ENCODE peak calls at places on chromosomes 4 and X, in five cellular contexts. T is ecto neural progenitor cell; F is NCI-H748 treated with DMSO at 0.1 percent for 48 hours; G is BJ; E is activated T-cell treated with anti-CD3 and anti-CD28 coated beads, Interleukin-2, amount 50 U/mL, for 72 hours. C is an unnamed sample.

GRCh38 chr4:6395466-6396228 is 76.8 kb downstream of the PPP2R2C start:
- DNase-seq in T (no peak), F (no peak), G (no peak), E (no peak), C (no peak)

GRCh38 chr4:912548-913279 is 19.4 kb downstream of the GAK start:
- DNase-seq in T (no peak), F (no peak), G (no peak), E (no peak), C (no peak)

GRCh38 chrX:107154787-107155620 is 36.4 kb upstream of the RBM41 start:
- DNase-seq in T (no peak), F (no peak), G (no peak), E (peak), C (no peak)

GRCh38 chr4:157521916-157522315 is 301.4 kb downstream of the GRIA2 start:
- DNase-seq in T (no peak), F (no peak), G (no peak), E (no peak), C (no peak)

GRCh38 chrX:41095962-41096955 is 11.0 kb downstream of the USP9X start:
- DNase-seq in T (no peak), F (no peak), G (no peak), E (no peak), C (no peak)

GRCh38 chrX:17413228-17413627 is 38.2 kb downstream of the NHS start:
- DNase-seq in T (no peak), F (no peak), G (peak), E (no peak), C (no peak)

GRCh38 chr4:118751634-118752293 is 66.6 kb downstream of the METTL14 start:
- DNase-seq in T (no peak), F (no peak), G (peak), E (no peak), C (no peak)

GRCh38 chrX:7088968-7089615 is 58.4 kb upstream of the STS start:
- DNase-seq in T (no peak), F (no peak), G (no peak), E (peak), C (no peak)

GRCh38 chr4:180665994-180666818 is 1577.0 kb upstream of the TENM3 start:
- DNase-seq in T (no peak), F (peak), G (no peak), E (peak), C (no peak)

GRCh38 chrX:2334237-2334636 is 166.5 kb downstream of the DHRSX start:
- DNase-seq in T (no peak), F (no peak), G (no peak), E (no peak), C (no peak)

GRCh38 chr4:166169111-166169510 is 296.1 kb downstream of the TLL1 start:
- DNase-seq in T (no peak), F (peak), G (no peak), E (no peak), C (no peak)

GRCh38 chr4:153724606-153725005 is 35.2 kb downstream of the RNF175 start:
- DNase-seq in T (no peak), F (no peak), G (no peak), E (no peak), C (no peak)

GRCh38 chr4:80208606-80209005 is 11.3 kb downstream of the PRDM8 start:
- DNase-seq in T (no peak), F (no peak), G (no peak), E (no peak), C (no peak)

GRCh38 chrX:51837926-51838325 is 55.5 kb upstream of the MAGED1 start:
- DNase-seq in T (no peak), F (peak), G (peak), E (no peak), C (no peak)

GRCh38 chrX:19705196-19705769 is 182.1 kb downstream of the SH3KBP1 start:
- DNase-seq in T (no peak), F (no peak), G (peak), E (no peak), C (no peak)

GRCh38 chrX:21509912-21510311 is 135.7 kb downstream of the CNKSR2 start:
- DNase-seq in T (no peak), F (no peak), G (peak), E (no peak), C (no peak)

GRCh38 chr4:101334963-101335572 is 12.3 kb downstream of the PPP3CA start:
- DNase-seq in T (no peak), F (peak), G (no peak), E (no peak), C (no peak)

GRCh38 chr4:165982934-165983333 is 109.9 kb downstream of the TLL1 start:
- DNase-seq in T (no peak), F (no peak), G (no peak), E (no peak), C (no peak)

GRCh38 chr4:42655921-42656735 is 777 bp downstream of the ATP8A1 start:
- DNase-seq in T (peak), F (no peak), G (no peak), E (peak), C (no peak)

GRCh38 chrX:17519349-17519748 is 144.3 kb downstream of the NHS start:
- DNase-seq in T (no peak), F (no peak), G (no peak), E (no peak), C (no peak)